ENCODE peak calls at places on chromosomes 12 and 14, in five cellular contexts. F, L, Z, Q and D are unnamed samples. For H3K4me1, the result is how much of the 10 kb centered on the place peaks cover.

GRCh38 chr14:51873221-51873893 is 12.9 kb downstream of the GNG2 start:
- DNase-seq in F (peak), L (no peak), Z (no peak), Q (no peak), D (no peak)

GRCh38 chr12:69916541-69917270 is 91.7 kb downstream of the MYRFL start:
- DNase-seq in F (no peak), L (no peak), Z (no peak), Q (no peak), D (no peak)

GRCh38 chr12:22624573-22624907 is 431 bp upstream of the ETNK1 start:
- DNase-seq in F (no peak), L (no peak), Z (no peak), Q (no peak), D (no peak)

GRCh38 chr12:13198921-13199320 is 2.4 kb downstream of the EMP1 start:
- DNase-seq in F (peak), L (no peak), Z (no peak), Q (no peak), D (no peak)

GRCh38 chr14:69038449-69039286 is 59.6 kb upstream of the ACTN1 start:
- DNase-seq in F (peak), L (no peak), Z (no peak), Q (no peak), D (no peak)

GRCh38 chr14:24411468-24412454 is 13.0 kb downstream of the NYNRIN start:
- DNase-seq in F (peak), L (peak), Z (peak), Q (peak), D (peak)

GRCh38 chr14:60648169-60648933 is 926 bp downstream of the SIX1 start:
- DNase-seq in F (peak), L (peak), Z (no peak), Q (no peak), D (peak)

GRCh38 chr14:29453045-29453444 is 474.6 kb downstream of the PRKD1 start:
- DNase-seq in F (no peak), L (no peak), Z (no peak), Q (no peak), D (no peak)

GRCh38 chr12:7345232-7345631 is 41.4 kb downstream of the ACSM4 start:
- DNase-seq in F (no peak), L (no peak), Z (no peak), Q (no peak), D (no peak)

GRCh38 chr14:86999076-86999475 is 993.9 kb downstream of the GALC start:
- DNase-seq in F (peak), L (no peak), Z (no peak), Q (no peak), D (no peak)

GRCh38 chr14:62076368-62076767 is 314.1 kb downstream of the SNAPC1 start:
- DNase-seq in F (no peak), L (no peak), Z (no peak), Q (no peak), D (no peak)

GRCh38 chr14:62077676-62078261 is 315.5 kb downstream of the SNAPC1 start:
- DNase-seq in F (no peak), L (no peak), Z (no peak), Q (no peak), D (no peak)

GRCh38 chr14:62081012-62081612 is 318.9 kb downstream of the SNAPC1 start:
- DNase-seq in F (no peak), L (no peak), Z (no peak), Q (no peak), D (no peak)

GRCh38 chr14:62079035-62079434 is 316.8 kb downstream of the SNAPC1 start:
- DNase-seq in F (no peak), L (no peak), Z (no peak), Q (no peak), D (no peak)

DNA sequence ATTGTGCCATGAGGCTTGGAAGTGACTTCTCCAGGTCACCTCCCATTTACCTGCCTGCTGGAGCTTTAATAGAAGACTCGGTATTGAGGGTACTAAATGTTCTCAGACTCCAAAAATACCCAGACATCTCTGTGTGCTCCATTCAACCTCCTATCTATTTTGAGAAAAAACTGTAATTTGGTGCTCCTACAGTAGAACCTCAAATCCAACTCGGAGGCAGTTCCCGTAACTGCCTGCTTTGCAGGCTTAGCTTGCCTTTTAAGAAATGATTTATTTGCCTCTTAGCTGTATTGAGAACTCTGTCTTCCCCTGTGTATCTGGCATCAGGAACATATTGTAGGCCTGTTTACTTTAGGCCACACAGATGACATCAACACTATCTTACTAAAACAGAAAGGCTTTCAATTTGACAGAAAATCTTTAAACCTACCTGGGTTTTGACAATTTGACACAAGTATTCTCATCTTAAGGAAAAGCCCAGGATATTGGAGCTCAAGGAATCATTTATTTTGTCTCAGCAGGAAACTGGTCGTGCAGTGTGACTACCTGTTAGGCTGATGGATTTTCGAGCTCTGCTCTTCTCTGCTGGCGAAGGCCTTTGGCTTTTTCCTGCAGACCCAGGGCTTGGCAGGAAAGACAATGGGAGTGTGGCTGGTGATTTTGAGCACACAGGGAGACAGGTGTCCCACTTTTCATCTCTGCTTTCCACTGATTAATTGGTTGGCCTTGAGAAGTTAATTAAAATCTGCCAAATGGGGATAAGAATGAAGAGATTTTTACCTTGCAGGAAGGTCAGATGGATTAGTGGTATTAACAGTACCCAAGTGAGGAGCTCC is 314.8 kb downstream of the SNAPC1 start:
- DNase-seq in F (no peak), L (no peak), Z (no peak), Q (no peak), D (no peak)
- H2BK5ac ChIP-seq in F (no peak), L (no peak), Z (no peak), Q (no peak), D (no peak)

DNA sequence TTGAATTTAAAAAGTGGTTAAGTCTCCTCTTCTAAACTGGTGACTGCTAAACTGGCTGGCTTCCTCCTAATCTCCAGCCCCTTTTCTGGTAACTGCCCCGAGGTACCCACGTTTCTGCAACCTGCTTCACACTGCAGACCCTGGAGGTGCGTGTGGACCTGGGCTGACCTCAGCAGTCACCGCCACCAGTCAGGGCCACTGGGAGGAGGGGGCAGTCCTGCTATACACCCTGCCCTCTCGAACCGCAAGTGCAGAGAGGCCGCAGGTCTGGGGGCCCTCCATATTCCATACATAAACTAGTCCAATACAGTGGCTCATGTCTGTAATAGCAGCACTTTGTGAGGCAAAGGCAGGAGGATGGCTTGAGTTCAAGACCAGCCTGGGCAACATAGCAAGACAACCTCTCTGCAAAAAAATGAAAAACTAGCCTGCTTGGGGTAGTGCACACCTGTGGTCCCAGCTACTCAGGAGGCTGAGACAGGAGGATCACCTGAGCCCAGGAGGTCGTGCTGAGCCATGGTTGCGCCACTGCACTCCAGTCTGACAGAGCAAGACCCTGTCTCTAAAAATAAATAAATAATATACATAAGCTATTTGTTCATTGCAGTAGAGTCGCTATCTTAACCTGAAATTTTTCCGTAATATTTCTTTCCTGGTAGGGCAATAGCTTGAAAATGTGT is 25.6 kb downstream of the VPS37B start:
- DNase-seq in F (no peak), L (no peak), Z (no peak), Q (no peak), D (no peak)
- H3K4me1 ChIP-seq in F (under half), L (under half), Z (under half), Q (under half), D (under half)

GRCh38 chr12:71662861-71663560 is 637 bp downstream of the ZFC3H1 start:
- DNase-seq in F (peak), L (peak), Z (peak), Q (peak), D (peak)

GRCh38 chr12:71664411-71665108 is 459 bp downstream of the THAP2 start:
- DNase-seq in F (peak), L (no peak), Z (no peak), Q (no peak), D (no peak)

GRCh38 chr12:71665109-71665476 is 992 bp downstream of the THAP2 start:
- DNase-seq in F (no peak), L (no peak), Z (no peak), Q (no peak), D (no peak)

GRCh38 chr12:71661977-71662522 is 1.6 kb downstream of the ZFC3H1 start:
- DNase-seq in F (peak), L (no peak), Z (no peak), Q (peak), D (no peak)

GRCh38 chr12:71663561-71664410 is at the start of the genes THAP2 and ZFC3H1:
- DNase-seq in F (peak), L (peak), Z (peak), Q (peak), D (peak)
- H3K14ac ChIP-seq in F (peak), L (peak), Z (no peak), Q (peak), D (peak)

DNA sequence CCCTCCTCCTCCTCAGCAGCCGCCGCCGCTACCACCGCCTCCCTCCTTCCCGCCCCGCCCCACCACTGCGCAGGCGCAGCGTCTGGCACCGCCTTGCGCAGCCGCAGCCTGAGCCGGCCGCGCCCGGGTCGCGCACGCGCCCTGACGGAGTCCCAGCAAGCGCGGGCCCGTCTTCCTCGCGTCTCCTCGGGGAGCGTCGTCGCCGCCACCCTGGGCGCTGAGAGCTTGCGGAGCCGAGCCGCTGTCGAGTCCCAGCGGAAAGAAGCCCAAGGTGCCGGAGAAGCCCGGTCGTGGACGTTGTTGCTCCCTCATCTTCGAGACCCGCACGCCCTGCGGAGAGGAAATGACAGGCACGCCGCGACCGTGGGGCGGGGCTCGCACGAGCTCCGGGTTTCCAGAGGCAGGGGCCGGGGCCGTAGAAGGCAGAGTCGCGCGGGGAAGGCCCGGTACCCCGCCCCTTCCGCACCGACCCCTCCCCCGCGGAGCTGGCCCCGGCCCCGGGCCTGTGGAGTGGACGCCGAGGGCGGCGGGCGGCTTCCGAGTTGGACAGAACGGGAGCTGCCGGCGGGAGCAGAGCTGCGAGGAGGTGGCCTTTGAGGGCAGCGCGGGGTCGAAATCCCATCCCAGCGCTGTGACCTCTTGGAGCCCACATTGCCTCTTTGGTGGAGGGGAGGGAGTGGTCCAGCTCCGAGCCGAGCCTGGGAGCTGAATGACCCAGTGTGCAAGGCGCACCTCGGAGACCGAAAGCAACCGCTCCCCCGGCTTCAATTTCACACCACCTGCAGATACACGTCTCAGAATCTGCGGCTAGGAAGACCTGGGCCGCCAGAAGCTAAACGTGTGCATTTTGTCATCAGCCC is 469 bp upstream of the RAB35 start:
- DNase-seq in F (peak), L (peak), Z (peak), Q (peak), D (peak)
- H2BK5ac ChIP-seq in F (peak), L (peak), Z (peak), Q (peak), D (no peak)

DNA sequence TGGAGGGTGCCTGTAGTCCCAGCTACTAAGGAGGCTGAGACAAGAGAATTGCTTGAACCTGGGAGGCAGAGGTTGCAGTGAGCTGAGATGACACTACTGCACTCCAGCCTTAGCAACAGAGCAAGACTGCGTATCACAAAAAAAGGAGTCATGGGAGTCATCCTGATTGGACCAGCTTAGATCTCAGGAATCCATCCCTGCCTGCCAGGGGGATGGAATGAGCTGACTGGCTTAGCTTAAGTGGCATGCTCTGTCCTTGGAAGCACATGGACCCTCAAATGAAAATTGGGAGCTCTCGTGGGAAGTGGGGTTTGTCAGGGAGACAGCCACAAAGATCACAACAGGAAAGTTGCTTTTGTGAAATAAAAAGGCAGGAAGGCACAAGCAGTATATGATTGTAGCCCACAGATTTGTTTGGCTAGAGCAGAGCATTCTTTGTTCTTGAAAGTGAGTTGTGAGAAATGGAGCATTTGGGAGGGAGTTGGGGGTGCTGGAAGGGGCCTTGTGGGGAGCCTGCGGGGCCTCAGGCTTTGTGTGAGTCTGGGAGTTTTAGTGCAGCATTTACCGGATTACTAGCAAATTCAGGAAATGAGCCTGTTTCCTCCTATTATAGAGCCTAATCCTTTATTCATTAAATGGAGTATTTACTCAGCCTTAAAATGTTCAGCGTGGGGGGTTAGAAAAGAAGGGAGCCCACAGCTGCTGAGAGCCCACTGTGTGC is 30.7 kb downstream of the DGLUCY start:
- DNase-seq in F (peak), L (no peak), Z (no peak), Q (no peak), D (no peak)
- H3K4me1 ChIP-seq in F (under half), L (under half), Z (under half), Q (under half), D (under half)